ENCODE peak calls at places on chromosome 1, in six cellular contexts. C, B, J, X, O and E are unnamed samples.

GRCh38 chr1:25028910-25029599 is 99.0 kb upstream of the RUNX3 start:
- DNase-seq in J (no peak), O (no peak), C (no peak), X (no peak), B (no peak), E (no peak)

GRCh38 chr1:169585184-169585583 is 1.1 kb downstream of the F5 start:
- DNase-seq in O (no peak), J (no peak), C (no peak), B (no peak), X (no peak), E (no peak)

GRCh38 chr1:30905898-30906620 is 2.5 kb downstream of the SDC3 start:
- DNase-seq in O (no peak), X (no peak), C (no peak), B (no peak), J (no peak), E (no peak)

GRCh38 chr1:27145934-27146354 is 9.0 kb downstream of the SLC9A1 start:
- DNase-seq in B (peak), X (no peak), J (peak), C (peak), O (no peak), E (no peak)

GRCh38 chr1:47529520-47530098 is 91.8 kb downstream of the FOXD2 start:
- DNase-seq in J (no peak), O (no peak), B (no peak), X (no peak), C (no peak), E (no peak)

GRCh38 chr1:208167229-208167869 is 76.8 kb downstream of the PLXNA2 start:
- DNase-seq in J (no peak), X (no peak), O (no peak), C (peak), B (no peak), E (no peak)

GRCh38 chr1:21329209-21329844 is 39.1 kb upstream of the ECE1 start:
- DNase-seq in X (no peak), J (no peak), C (peak), B (no peak), O (no peak), E (no peak)

GRCh38 chr1:243940451-243940850 is 90.4 kb upstream of the AKT3 start:
- DNase-seq in X (no peak), O (no peak), B (no peak), J (no peak), C (no peak), E (no peak)

GRCh38 chr1:94792473-94792875 is 27.7 kb upstream of the SLC44A3 start:
- DNase-seq in O (no peak), J (peak), B (peak), X (no peak), C (no peak), E (no peak)

GRCh38 chr1:147579532-147580199 is 38.4 kb downstream of the BCL9 start:
- DNase-seq in C (no peak), J (peak), X (no peak), B (peak), O (no peak), E (no peak)

GRCh38 chr1:87170151-87170550 is 158.5 kb upstream of the LMO4 start:
- DNase-seq in J (peak), B (no peak), C (no peak), O (no peak), X (no peak), E (no peak)

GRCh38 chr1:54499097-54500029 is 48.7 kb upstream of the ACOT11 start:
- DNase-seq in J (peak), X (peak), B (peak), O (no peak), C (peak), E (peak)

GRCh38 chr1:226645279-226645976 is 93.7 kb downstream of the ITPKB start:
- DNase-seq in C (no peak), O (no peak), B (no peak), X (no peak), J (no peak), E (no peak)

GRCh38 chr1:246219508-246220030 is 287.5 kb downstream of the SMYD3 start:
- DNase-seq in B (peak), J (no peak), O (peak), C (peak), X (no peak), E (peak)

GRCh38 chr1:213622365-213623087 is 365.2 kb upstream of the PROX1 start:
- DNase-seq in B (no peak), O (no peak), J (no peak), X (no peak), C (no peak), E (no peak)

GRCh38 chr1:17369466-17369865 is 2.5 kb upstream of the PADI6 start:
- DNase-seq in C (peak), O (no peak), J (peak), X (no peak), B (no peak), E (peak)

GRCh38 chr1:115133440-115133839 is 44.1 kb upstream of the TSPAN2 start:
- DNase-seq in X (no peak), J (peak), C (peak), O (no peak), B (peak), E (no peak)
- H3K4me2 ChIP-seq in X (no peak), J (no peak), C (no peak), O (no peak), B (no peak), E (no peak)

GRCh38 chr1:84133479-84133878 is 10.6 kb upstream of the PRKACB start:
- DNase-seq in J (no peak), B (no peak), O (no peak), C (no peak), X (no peak), E (peak)
- H2BK15ac ChIP-seq in J (no peak), B (no peak), O (no peak), C (no peak), X (no peak), E (no peak)

GRCh38 chr1:107432108-107432507 is 291.3 kb downstream of the NTNG1 start:
- DNase-seq in C (peak), B (no peak), J (no peak), X (no peak), O (no peak), E (no peak)
- H3K23ac ChIP-seq in C (no peak), B (no peak), J (no peak), X (no peak), O (no peak), E (no peak)

GRCh38 chr1:149846042-149846441 is 53.3 kb upstream of the BOLA1 start:
- DNase-seq in C (no peak), B (peak), X (no peak), O (no peak), J (no peak), E (no peak)
- H3K4me2 ChIP-seq in C (no peak), B (no peak), X (peak), O (no peak), J (peak), E (peak)